ENCODE peak calls at places on chromosomes 3 and 15, in seven cellular contexts. One of them, this sample, is unnamed.

GRCh38 chr3:156483961-156484787 is 70.7 kb downstream of the SSR3 start:
- DNase-seq in SK-N-SH: no peak
- DNase-seq in H1: no peak
- DNase-seq in transverse colon: peak; percentile 31
- DNase-seq in HCT116: peak; percentile 8
- DNase-seq in Panc1: no peak
- DNase-seq in prostate gland: no peak
- DNase-seq in this sample: no peak

GRCh38 chr3:19891740-19892139 is 42.3 kb downstream of the EFHB start:
- DNase-seq in SK-N-SH: no peak
- DNase-seq in H1: no peak
- DNase-seq in transverse colon: peak; percentile 16
- DNase-seq in HCT116: no peak
- DNase-seq in Panc1: no peak
- DNase-seq in prostate gland: no peak
- DNase-seq in this sample: no peak

GRCh38 chr3:94671078-94671477 is 608.2 kb downstream of the NSUN3 start:
- DNase-seq in SK-N-SH: no peak
- DNase-seq in H1: no peak
- DNase-seq in transverse colon: no peak
- DNase-seq in HCT116: no peak
- DNase-seq in Panc1: no peak
- DNase-seq in prostate gland: no peak
- DNase-seq in this sample: no peak

GRCh38 chr15:34160735-34161134 is 49.2 kb downstream of the KATNBL1 start:
- DNase-seq in SK-N-SH: no peak
- DNase-seq in H1: no peak
- DNase-seq in transverse colon: no peak
- DNase-seq in HCT116: no peak
- DNase-seq in Panc1: no peak
- DNase-seq in prostate gland: no peak
- DNase-seq in this sample: no peak

GRCh38 chr3:186705882-186706780 is 11.0 kb upstream of the KNG1 start:
- DNase-seq in SK-N-SH: no peak
- DNase-seq in H1: no peak
- DNase-seq in transverse colon: no peak
- DNase-seq in HCT116: no peak
- DNase-seq in Panc1: no peak
- DNase-seq in prostate gland: no peak
- DNase-seq in this sample: peak; percentile 56

GRCh38 chr3:77096966-77097890 is 57.3 kb downstream of the ROBO2 start:
- DNase-seq in SK-N-SH: no peak
- DNase-seq in H1: no peak
- DNase-seq in transverse colon: no peak
- DNase-seq in HCT116: no peak
- DNase-seq in Panc1: no peak
- DNase-seq in prostate gland: no peak
- DNase-seq in this sample: no peak

GRCh38 chr15:87604857-87605446 is 651.6 kb downstream of the NTRK3 start:
- DNase-seq in SK-N-SH: peak; percentile 12
- DNase-seq in H1: no peak
- DNase-seq in transverse colon: no peak
- DNase-seq in HCT116: no peak
- DNase-seq in Panc1: no peak
- DNase-seq in prostate gland: no peak
- DNase-seq in this sample: no peak

GRCh38 chr3:22835041-22835440 is 368.1 kb upstream of the UBE2E2 start:
- DNase-seq in SK-N-SH: no peak
- DNase-seq in H1: no peak
- DNase-seq in transverse colon: no peak
- DNase-seq in HCT116: no peak
- DNase-seq in Panc1: no peak
- DNase-seq in prostate gland: no peak
- DNase-seq in this sample: no peak

GRCh38 chr15:32942286-32942927 is 224.6 kb downstream of the GREM1 start:
- DNase-seq in SK-N-SH: no peak
- DNase-seq in H1: no peak
- DNase-seq in transverse colon: no peak
- DNase-seq in HCT116: no peak
- DNase-seq in Panc1: no peak
- DNase-seq in prostate gland: no peak
- DNase-seq in this sample: no peak

GRCh38 chr15:57033715-57034439 is 115.4 kb downstream of the TCF12 start:
- DNase-seq in SK-N-SH: no peak
- DNase-seq in H1: no peak
- DNase-seq in transverse colon: no peak
- DNase-seq in HCT116: no peak
- DNase-seq in Panc1: no peak
- DNase-seq in prostate gland: no peak
- DNase-seq in this sample: no peak

GRCh38 chr3:65118912-65119499 is 431.2 kb upstream of the ADAMTS9 start:
- DNase-seq in SK-N-SH: no peak
- DNase-seq in H1: no peak
- DNase-seq in transverse colon: no peak
- DNase-seq in HCT116: no peak
- DNase-seq in Panc1: no peak
- DNase-seq in prostate gland: no peak
- DNase-seq in this sample: no peak
- TF ChIP-seq CTCF in SK-N-SH: no peak
- TF ChIP-seq CTCF in H1: no peak
- TF ChIP-seq CTCF in transverse colon: no peak
- TF ChIP-seq CTCF in HCT116: no peak
- TF ChIP-seq CTCF in Panc1: no peak
- TF ChIP-seq CTCF in prostate gland: no peak
- TF ChIP-seq CTCF in this sample: no peak

GRCh38 chr15:82263350-82263749 is 732 bp downstream of the SAXO2 start:
- DNase-seq in SK-N-SH: peak; percentile 2
- DNase-seq in H1: no peak
- DNase-seq in transverse colon: no peak
- DNase-seq in HCT116: no peak
- DNase-seq in Panc1: peak; percentile 15
- DNase-seq in prostate gland: no peak
- DNase-seq in this sample: no peak

DNA sequence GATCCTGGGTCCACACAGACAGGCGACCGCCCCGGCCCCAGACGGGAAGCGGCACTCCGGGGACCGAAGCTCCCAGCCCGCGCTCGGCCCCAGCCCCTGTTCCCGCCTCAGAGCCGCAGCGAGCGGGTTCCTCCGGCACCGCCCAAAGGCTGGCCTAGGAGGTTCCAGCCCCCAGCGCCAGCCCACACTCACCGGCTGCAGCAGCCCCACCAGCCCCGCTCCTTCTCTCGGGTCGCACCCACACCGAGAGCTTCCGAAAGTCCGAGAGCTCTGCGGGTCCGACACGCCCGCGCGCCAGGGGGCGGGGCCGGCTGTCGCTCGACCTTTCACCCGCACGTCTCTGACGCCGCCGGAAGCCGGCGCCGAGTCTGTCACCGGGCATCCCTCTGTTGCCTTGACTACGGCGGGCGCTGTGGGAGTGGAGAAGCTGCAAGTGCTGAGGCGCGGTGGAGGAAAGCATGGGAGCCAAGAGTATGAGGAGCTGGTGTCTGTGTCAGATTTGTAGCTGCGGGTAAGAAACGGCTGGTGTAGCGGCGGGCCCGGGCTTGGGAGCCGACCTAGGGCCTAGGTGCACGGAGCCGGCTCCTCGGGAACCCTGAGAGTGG is at the start of the genes EFL1 and SAXO2:
- DNase-seq in SK-N-SH: peak; percentile 91
- DNase-seq in H1: peak; percentile 54
- DNase-seq in transverse colon: peak; percentile 96
- DNase-seq in HCT116: peak; percentile 54
- DNase-seq in Panc1: peak; percentile 27
- DNase-seq in prostate gland: peak; percentile 83
- DNase-seq in this sample: peak; percentile 97
- TF ChIP-seq POLR2AphosphoS5 in SK-N-SH: peak; percentile 64
- TF ChIP-seq POLR2AphosphoS5 in H1: no peak
- TF ChIP-seq POLR2AphosphoS5 in transverse colon: peak; percentile 90
- TF ChIP-seq POLR2AphosphoS5 in HCT116: peak; percentile 67
- TF ChIP-seq POLR2AphosphoS5 in Panc1: peak; percentile 62
- TF ChIP-seq POLR2AphosphoS5 in prostate gland: peak; percentile 73
- TF ChIP-seq POLR2AphosphoS5 in this sample: no peak

GRCh38 chr3:158111861-158112260 is 2.0 kb downstream of the RSRC1 start:
- DNase-seq in SK-N-SH: no peak
- DNase-seq in H1: no peak
- DNase-seq in transverse colon: no peak
- DNase-seq in HCT116: no peak
- DNase-seq in Panc1: no peak
- DNase-seq in prostate gland: no peak
- DNase-seq in this sample: no peak

GRCh38 chr3:158108596-158108995 is 1.3 kb upstream of the RSRC1 start:
- DNase-seq in SK-N-SH: no peak
- DNase-seq in H1: no peak
- DNase-seq in transverse colon: no peak
- DNase-seq in HCT116: no peak
- DNase-seq in Panc1: no peak
- DNase-seq in prostate gland: no peak
- DNase-seq in this sample: no peak

GRCh38 chr3:158109804-158110657 is at the start of gene RSRC1:
- DNase-seq in SK-N-SH: peak; percentile 90
- DNase-seq in H1: no peak
- DNase-seq in transverse colon: peak; percentile 86
- DNase-seq in HCT116: peak; percentile 89
- DNase-seq in Panc1: peak; percentile 84
- DNase-seq in prostate gland: peak; percentile 83
- DNase-seq in this sample: no peak

GRCh38 chr3:158109295-158109803 is 540 bp upstream of the RSRC1 start:
- DNase-seq in SK-N-SH: no peak
- DNase-seq in H1: no peak
- DNase-seq in transverse colon: no peak
- DNase-seq in HCT116: no peak
- DNase-seq in Panc1: no peak
- DNase-seq in prostate gland: no peak
- DNase-seq in this sample: no peak

GRCh38 chr3:158110658-158111018 is 749 bp downstream of the RSRC1 start:
- DNase-seq in SK-N-SH: no peak
- DNase-seq in H1: no peak
- DNase-seq in transverse colon: no peak
- DNase-seq in HCT116: no peak
- DNase-seq in Panc1: no peak
- DNase-seq in prostate gland: no peak
- DNase-seq in this sample: no peak
- H3K27ac ChIP-seq in SK-N-SH: peak overlapping the region; percentile 87
- H3K27ac ChIP-seq in H1: peak overlapping the region; percentile 66
- H3K27ac ChIP-seq in transverse colon: peak overlapping the region; percentile 87
- H3K27ac ChIP-seq in HCT116: peak overlapping the region; percentile 77
- H3K27ac ChIP-seq in Panc1: peak overlapping the region; percentile 96
- H3K27ac ChIP-seq in prostate gland: no peak overlapping the region
- H3K27ac ChIP-seq in this sample: peak overlapping the region; percentile 75

GRCh38 chr15:83396071-83396470 is 51.1 kb upstream of the SH3GL3 start:
- DNase-seq in SK-N-SH: no peak
- DNase-seq in H1: no peak
- DNase-seq in transverse colon: no peak
- DNase-seq in HCT116: no peak
- DNase-seq in Panc1: no peak
- DNase-seq in prostate gland: no peak
- DNase-seq in this sample: no peak
- TF ChIP-seq CTCF in SK-N-SH: no peak
- TF ChIP-seq CTCF in H1: peak; percentile 9
- TF ChIP-seq CTCF in transverse colon: no peak
- TF ChIP-seq CTCF in HCT116: no peak
- TF ChIP-seq CTCF in Panc1: no peak
- TF ChIP-seq CTCF in prostate gland: no peak
- TF ChIP-seq CTCF in this sample: no peak

GRCh38 chr15:40054746-40055575 is 16.0 kb upstream of the SRP14 start:
- DNase-seq in SK-N-SH: no peak
- DNase-seq in H1: no peak
- DNase-seq in transverse colon: peak; percentile 72
- DNase-seq in HCT116: no peak
- DNase-seq in Panc1: no peak
- DNase-seq in prostate gland: no peak
- DNase-seq in this sample: peak; percentile 61
- TF ChIP-seq POLR2AphosphoS5 in SK-N-SH: no peak
- TF ChIP-seq POLR2AphosphoS5 in H1: no peak
- TF ChIP-seq POLR2AphosphoS5 in transverse colon: peak; percentile 4
- TF ChIP-seq POLR2AphosphoS5 in HCT116: no peak
- TF ChIP-seq POLR2AphosphoS5 in Panc1: no peak
- TF ChIP-seq POLR2AphosphoS5 in prostate gland: no peak
- TF ChIP-seq POLR2AphosphoS5 in this sample: no peak

GRCh38 chr15:93359037-93359779 is 270.2 kb upstream of the RGMA start:
- DNase-seq in SK-N-SH: no peak
- DNase-seq in H1: no peak
- DNase-seq in transverse colon: no peak
- DNase-seq in HCT116: no peak
- DNase-seq in Panc1: no peak
- DNase-seq in prostate gland: peak; percentile 73
- DNase-seq in this sample: no peak
- H3K27ac ChIP-seq in SK-N-SH: no peak overlapping the region
- H3K27ac ChIP-seq in H1: no peak overlapping the region
- H3K27ac ChIP-seq in transverse colon: peak overlapping the region; percentile 64
- H3K27ac ChIP-seq in HCT116: no peak overlapping the region
- H3K27ac ChIP-seq in Panc1: no peak overlapping the region
- H3K27ac ChIP-seq in prostate gland: no peak overlapping the region
- H3K27ac ChIP-seq in this sample: peak overlapping the region; percentile 55

GRCh38 chr3:14213066-14213774 is 34.6 kb downstream of the LSM3 start:
- DNase-seq in SK-N-SH: no peak
- DNase-seq in H1: no peak
- DNase-seq in transverse colon: no peak
- DNase-seq in HCT116: no peak
- DNase-seq in Panc1: no peak
- DNase-seq in prostate gland: no peak
- DNase-seq in this sample: no peak

GRCh38 chr3:14218355-14218754 is 39.7 kb downstream of the LSM3 start:
- DNase-seq in SK-N-SH: no peak
- DNase-seq in H1: no peak
- DNase-seq in transverse colon: no peak
- DNase-seq in HCT116: no peak
- DNase-seq in Panc1: no peak
- DNase-seq in prostate gland: no peak
- DNase-seq in this sample: no peak

GRCh38 chr3:14214764-14215163 is 36.1 kb downstream of the LSM3 start:
- DNase-seq in SK-N-SH: no peak
- DNase-seq in H1: no peak
- DNase-seq in transverse colon: peak; percentile 33
- DNase-seq in HCT116: no peak
- DNase-seq in Panc1: no peak
- DNase-seq in prostate gland: no peak
- DNase-seq in this sample: no peak

GRCh38 chr3:14212032-14212431 is 33.4 kb downstream of the LSM3 start:
- DNase-seq in SK-N-SH: no peak
- DNase-seq in H1: no peak
- DNase-seq in transverse colon: no peak
- DNase-seq in HCT116: no peak
- DNase-seq in Panc1: no peak
- DNase-seq in prostate gland: no peak
- DNase-seq in this sample: no peak

GRCh38 chr3:14216257-14217048 is 37.8 kb downstream of the LSM3 start:
- DNase-seq in SK-N-SH: peak; percentile 85
- DNase-seq in H1: peak; percentile 64
- DNase-seq in transverse colon: no peak
- DNase-seq in HCT116: no peak
- DNase-seq in Panc1: no peak
- DNase-seq in prostate gland: no peak
- DNase-seq in this sample: no peak
- TF ChIP-seq CTCF in SK-N-SH: peak; percentile 60
- TF ChIP-seq CTCF in H1: peak; percentile 98
- TF ChIP-seq CTCF in transverse colon: no peak
- TF ChIP-seq CTCF in HCT116: peak; percentile 44
- TF ChIP-seq CTCF in Panc1: peak; percentile 45
- TF ChIP-seq CTCF in prostate gland: no peak
- TF ChIP-seq CTCF in this sample: no peak